ENCODE peak calls at places on chromosomes 5 and 9, in nine cellular contexts. N is heart left ventricle, F is HFF-Myc, U is PC-3, Y is foreskin fibroblast, C is spleen, B is endothelial cell, S is AG09309, J is A549. O is an unnamed sample.

GRCh38 chr5:1516615-1517601 is 6.9 kb downstream of the LPCAT1 start:
- DNase-seq in J (peak), S (peak), C (peak), B (no peak), N (peak), F (no peak), Y (peak), U (peak), O (no peak)

GRCh38 chr9:132169672-132170392 is 8.0 kb downstream of the NTNG2 start:
- DNase-seq in Y (no peak), N (peak), U (peak), C (peak), S (no peak), F (peak), J (peak), B (peak), O (no peak)

GRCh38 chr9:74543145-74543544 is 46.0 kb downstream of the RORB start:
- DNase-seq in N (no peak), S (no peak), C (no peak), Y (no peak), F (no peak), U (no peak), J (no peak), B (no peak), O (no peak)

GRCh38 chr9:114380988-114381387 is 6.8 kb downstream of the AKNA start:
- DNase-seq in S (no peak), C (peak), B (no peak), J (no peak), N (no peak), Y (no peak), U (no peak), F (no peak), O (no peak)

GRCh38 chr9:76352026-76352620 is 42.1 kb downstream of the RFK start:
- DNase-seq in C (no peak), U (no peak), F (no peak), B (no peak), S (no peak), N (no peak), J (no peak), Y (no peak), O (no peak)

GRCh38 chr9:31137151-31137849 is 1247.1 kb upstream of the ACO1 start:
- DNase-seq in F (no peak), U (peak), S (no peak), N (no peak), B (no peak), J (peak), Y (peak), C (no peak), O (peak)

GRCh38 chr5:72648511-72648910 is 141.3 kb upstream of the ZNF366 start:
- DNase-seq in B (no peak), S (no peak), F (no peak), U (peak), C (no peak), Y (no peak), J (no peak), N (no peak), O (no peak)

GRCh38 chr5:80930940-80931339 is 29.2 kb upstream of the RASGRF2 start:
- DNase-seq in N (no peak), Y (no peak), C (no peak), U (no peak), J (no peak), B (no peak), S (no peak), F (no peak), O (no peak)

GRCh38 chr5:103561670-103562069 is 919 bp downstream of the NUDT12 start:
- DNase-seq in N (no peak), Y (no peak), F (no peak), B (no peak), J (no peak), C (no peak), U (peak), S (no peak), O (no peak)

GRCh38 chr9:34984049-34984448 is 5.5 kb upstream of the DNAJB5 start:
- DNase-seq in B (peak), F (no peak), N (no peak), J (no peak), S (no peak), U (peak), C (no peak), Y (no peak), O (no peak)

GRCh38 chr9:92613268-92614122 is 56.4 kb downstream of the IPPK start:
- DNase-seq in J (no peak), C (no peak), N (no peak), F (no peak), B (no peak), S (no peak), Y (no peak), U (no peak), O (no peak)

GRCh38 chr9:31347082-31347617 is 1037.3 kb upstream of the ACO1 start:
- DNase-seq in Y (peak), U (no peak), F (no peak), N (no peak), B (peak), S (no peak), J (no peak), C (no peak), O (peak)

GRCh38 chr5:87936667-87937066 is 332.0 kb downstream of the TMEM161B start:
- DNase-seq in J (no peak), B (no peak), N (no peak), S (no peak), C (no peak), U (no peak), F (no peak), Y (no peak), O (no peak)

GRCh38 chr5:176734756-176735342 is 75.5 kb upstream of the UNC5A start:
- DNase-seq in S (no peak), F (no peak), J (no peak), Y (no peak), U (no peak), C (peak), N (no peak), B (no peak), O (no peak)

GRCh38 chr9:87662808-87663528 is 63.0 kb upstream of the CTSL start:
- DNase-seq in C (no peak), S (peak), U (peak), J (peak), Y (peak), B (peak), F (no peak), N (peak), O (peak)

GRCh38 chr5:37721447-37721871 is 118.4 kb downstream of the GDNF start:
- DNase-seq in F (no peak), N (no peak), U (no peak), Y (no peak), B (no peak), S (no peak), J (no peak), C (no peak), O (no peak)

GRCh38 chr5:177987326-177987725 is 8.7 kb downstream of the PROP1 start:
- DNase-seq in N (no peak), C (no peak), J (no peak), U (no peak), S (no peak), F (no peak), Y (no peak), B (no peak), O (no peak)

GRCh38 chr5:31861601-31862000 is 222.7 kb downstream of the PDZD2 start:
- DNase-seq in C (no peak), S (no peak), N (no peak), U (no peak), J (no peak), Y (no peak), F (no peak), B (peak), O (no peak)

GRCh38 chr9:21840647-21841046 is 38.2 kb downstream of the MTAP start:
- DNase-seq in S (no peak), N (no peak), C (no peak), B (no peak), F (no peak), U (no peak), Y (no peak), J (no peak), O (no peak)

GRCh38 chr9:92232190-92232589 is 61.3 kb downstream of the IARS1 start:
- DNase-seq in F (no peak), B (no peak), C (no peak), J (no peak), S (no peak), Y (no peak), U (no peak), N (no peak), O (no peak)

GRCh38 chr5:136028782-136029742 is at the start of gene TGFBI:
- DNase-seq in J (peak), U (peak), F (no peak), C (peak), B (peak), Y (peak), S (no peak), N (peak), O (no peak)

GRCh38 chr5:163821142-163821541 is 315.7 kb downstream of the MAT2B start:
- DNase-seq in N (no peak), Y (no peak), C (no peak), U (no peak), S (no peak), J (no peak), F (no peak), B (no peak), O (no peak)

GRCh38 chr5:112316006-112316405 is 103.1 kb downstream of the EPB41L4A start:
- DNase-seq in J (no peak), S (no peak), U (no peak), F (no peak), N (no peak), B (no peak), Y (no peak), C (no peak), O (no peak)

GRCh38 chr5:13941468-13941867 is 3.0 kb downstream of the DNAH5 start:
- DNase-seq in N (no peak), C (no peak), S (no peak), B (no peak), J (no peak), F (no peak), U (no peak), Y (no peak), O (no peak)

GRCh38 chr9:88243736-88244135 is 105.5 kb upstream of the SPATA31C2 start:
- DNase-seq in J (peak), Y (no peak), C (no peak), S (no peak), F (no peak), N (no peak), U (peak), B (no peak), O (peak)

GRCh38 chr5:8756498-8757084 is 789.3 kb downstream of the SEMA5A start:
- DNase-seq in Y (peak), B (peak), N (no peak), S (peak), J (peak), F (peak), U (peak), C (no peak), O (peak)

GRCh38 chr5:104412649-104413240 is 850.2 kb upstream of the NUDT12 start:
- DNase-seq in Y (peak), B (peak), J (peak), N (no peak), S (no peak), U (peak), F (no peak), C (no peak), O (peak)

GRCh38 chr5:66958984-66959641 is 237.5 kb downstream of the CD180 start:
- DNase-seq in C (no peak), U (peak), S (peak), Y (peak), N (peak), F (no peak), B (no peak), J (peak), O (peak)

GRCh38 chr5:71483355-71483754 is 27.9 kb downstream of the BDP1 start:
- DNase-seq in J (peak), Y (peak), N (no peak), C (no peak), U (peak), F (no peak), S (peak), B (no peak), O (peak)

GRCh38 chr5:151670074-151670686 is 16.5 kb downstream of the SPARC start:
- DNase-seq in S (no peak), N (no peak), Y (no peak), J (no peak), F (no peak), U (no peak), B (no peak), C (no peak), O (no peak)

GRCh38 chr5:150485770-150486401 is 22.0 kb upstream of the NDST1 start:
- DNase-seq in B (peak), U (peak), S (no peak), J (peak), C (no peak), F (no peak), Y (peak), N (peak), O (no peak)

GRCh38 chr5:55338810-55339243 is 31.0 kb downstream of the MTREX start:
- DNase-seq in B (no peak), Y (no peak), C (no peak), F (no peak), N (peak), U (no peak), S (no peak), J (no peak), O (no peak)

DNA sequence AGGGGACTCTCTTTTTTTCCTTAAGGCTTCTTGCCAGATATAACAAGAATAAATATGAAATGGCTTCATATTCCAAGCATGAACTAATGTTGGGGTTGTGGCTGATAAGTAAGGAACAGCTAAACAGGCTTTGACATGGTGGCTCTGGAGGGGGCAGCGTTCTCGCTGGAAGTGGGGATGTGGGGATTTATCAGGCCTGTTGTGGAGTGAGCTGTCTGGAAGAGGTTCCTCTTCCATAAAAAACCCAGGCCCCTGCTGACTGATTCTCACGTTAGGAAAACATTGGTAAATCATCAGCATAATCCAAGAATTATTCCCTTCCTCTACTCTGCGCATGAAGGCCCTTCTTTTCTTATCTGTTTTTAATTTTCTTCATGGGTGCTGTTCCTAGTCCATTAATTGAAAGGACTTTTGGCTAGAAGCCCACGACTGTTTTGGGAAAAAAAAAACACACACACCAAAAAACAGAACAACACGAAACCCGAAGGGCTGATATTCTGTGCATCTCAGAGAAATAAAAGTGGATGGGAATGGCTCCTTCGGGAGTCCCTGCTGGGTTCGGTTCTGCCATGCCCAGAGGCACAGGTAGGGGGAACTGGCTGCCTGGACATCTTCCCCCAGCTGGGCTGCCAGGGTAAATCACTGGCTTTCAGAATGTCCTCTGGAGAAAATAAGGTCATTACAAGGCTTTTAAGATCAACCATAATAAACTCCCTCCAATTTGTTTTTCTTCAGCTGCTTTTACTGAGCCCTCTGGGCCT is 297.0 kb downstream of the SLIT3 start:
- DNase-seq in J (peak), B (peak), N (no peak), S (no peak), F (no peak), Y (no peak), C (no peak), U (no peak), O (no peak)
- TF ChIP-seq CTCF in J (no peak), B (no peak), N (peak), S (no peak), F (peak), Y (peak), C (no peak), U (peak), O (peak)

GRCh38 chr5:140145818-140146522 is 20.2 kb downstream of the IGIP start:
- DNase-seq in C (peak), U (peak), B (peak), F (no peak), N (peak), J (peak), S (no peak), Y (peak), O (peak)
- TF ChIP-seq CTCF in C (peak), U (peak), B (peak), F (peak), N (peak), J (peak), S (peak), Y (peak), O (peak)

GRCh38 chr5:83562207-83562606 is 90.7 kb downstream of the VCAN start:
- DNase-seq in Y (no peak), B (no peak), C (no peak), J (no peak), U (no peak), F (no peak), S (no peak), N (no peak), O (no peak)

GRCh38 chr5:83562817-83563557 is 91.4 kb downstream of the VCAN start:
- DNase-seq in C (no peak), U (no peak), B (no peak), S (no peak), J (no peak), Y (no peak), N (peak), F (no peak), O (no peak)

GRCh38 chr5:83567741-83568530 is 96.4 kb downstream of the VCAN start:
- DNase-seq in C (no peak), U (peak), N (no peak), Y (peak), S (peak), J (no peak), F (peak), B (no peak), O (peak)

GRCh38 chr5:83563631-83564030 is 92.1 kb downstream of the VCAN start:
- DNase-seq in Y (no peak), F (no peak), C (no peak), J (no peak), N (no peak), U (peak), B (no peak), S (no peak), O (no peak)

DNA sequence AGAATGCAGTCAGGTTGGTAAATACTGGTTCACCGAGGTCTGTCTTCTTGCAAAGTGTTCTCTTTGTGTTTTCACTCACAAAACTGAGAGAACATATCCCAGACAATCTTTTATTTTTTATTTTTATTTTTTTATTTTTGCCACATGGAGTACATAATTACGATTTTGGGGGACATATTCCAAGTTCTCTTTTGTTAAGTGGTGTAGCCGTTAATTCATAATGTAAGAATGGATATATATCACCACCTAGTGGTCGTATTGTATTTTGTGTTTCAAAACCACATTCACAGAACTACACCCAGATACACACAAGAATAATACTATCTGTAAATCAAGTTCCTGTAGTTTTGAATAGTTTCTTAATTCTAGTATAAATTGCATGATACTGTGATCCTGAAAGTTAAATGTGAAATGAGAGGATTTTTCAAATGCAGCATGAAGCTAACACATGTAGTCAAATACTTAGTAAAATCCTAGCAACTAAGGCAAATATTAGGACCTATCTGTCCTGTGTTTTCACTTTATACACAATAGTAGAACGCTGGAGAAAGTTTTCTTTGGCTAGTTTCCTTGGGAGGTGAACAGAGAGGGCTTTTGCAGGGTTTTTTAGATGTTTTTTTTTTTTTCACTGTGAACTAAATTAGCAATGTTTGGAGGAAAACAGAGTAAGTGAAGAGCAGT is 92.7 kb downstream of the VCAN start:
- DNase-seq in U (peak), B (no peak), S (no peak), Y (peak), J (peak), N (no peak), C (no peak), F (no peak), O (no peak)
- TF ChIP-seq CTCF in U (peak), B (peak), S (peak), Y (peak), J (peak), N (peak), C (peak), F (peak), O (peak)

GRCh38 chr5:142922223-142922952 is 152.2 kb downstream of the ARHGAP26 start:
- DNase-seq in U (peak), N (no peak), B (no peak), J (peak), S (peak), F (no peak), C (no peak), Y (peak), O (no peak)

GRCh38 chr5:142920888-142921612 is 150.9 kb downstream of the ARHGAP26 start:
- DNase-seq in C (no peak), Y (no peak), U (no peak), S (no peak), J (no peak), N (no peak), B (no peak), F (no peak), O (no peak)

GRCh38 chr5:142926549-142926948 is 156.4 kb downstream of the ARHGAP26 start:
- DNase-seq in S (no peak), F (no peak), U (no peak), J (no peak), Y (no peak), N (no peak), C (no peak), B (no peak), O (no peak)

GRCh38 chr5:142925795-142926194 is 155.6 kb downstream of the ARHGAP26 start:
- DNase-seq in F (peak), N (no peak), J (peak), Y (peak), S (peak), B (no peak), U (peak), C (no peak), O (no peak)

DNA sequence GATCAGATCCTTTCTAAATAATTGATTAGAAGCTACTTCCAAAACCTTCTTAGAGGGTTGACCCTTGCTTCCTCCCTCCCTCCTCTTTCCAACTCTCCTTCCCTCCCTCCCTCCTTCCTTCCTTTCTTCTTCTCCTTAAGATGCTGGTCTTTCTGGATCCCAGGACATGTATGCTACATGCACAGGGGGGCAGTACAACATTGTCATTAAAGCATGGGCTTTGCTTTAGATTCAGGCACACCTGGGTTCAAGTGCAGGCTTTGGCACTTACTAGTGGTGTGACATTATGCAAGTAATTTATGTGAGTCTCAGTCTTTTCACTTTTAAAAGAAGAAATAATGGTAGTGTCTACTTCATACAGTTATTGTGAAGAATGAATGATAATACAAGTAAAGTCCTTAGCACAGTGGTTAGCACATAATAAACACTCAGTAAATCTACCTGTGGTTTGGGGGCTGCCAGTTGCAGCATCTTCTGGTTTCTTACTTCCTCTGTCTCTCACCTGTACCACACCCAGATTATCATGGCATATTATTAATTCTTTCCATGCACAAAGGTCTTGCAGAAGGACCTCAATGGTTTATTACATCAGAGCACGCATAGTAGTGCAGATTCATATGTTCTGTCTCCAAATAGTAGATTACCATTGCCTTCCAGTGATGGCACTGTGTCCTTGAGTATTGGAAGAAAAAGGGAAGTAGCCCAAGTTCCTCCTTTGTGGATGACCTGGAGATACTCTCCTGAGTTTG is 154.1 kb downstream of the ARHGAP26 start:
- DNase-seq in S (no peak), J (peak), B (no peak), C (no peak), F (no peak), N (no peak), U (peak), Y (no peak), O (no peak)
- TF ChIP-seq CTCF in S (peak), J (peak), B (no peak), C (no peak), F (peak), N (no peak), U (peak), Y (no peak), O (no peak)

GRCh38 chr5:159262859-159263568 is at the start of gene UBLCP1:
- DNase-seq in B (peak), U (peak), Y (peak), J (peak), F (peak), N (peak), S (peak), C (peak), O (peak)
- TF ChIP-seq CTCF in B (no peak), U (no peak), Y (no peak), J (no peak), F (no peak), N (no peak), S (no peak), C (no peak), O (no peak)

GRCh38 chr5:74934949-74935751 is 69.0 kb upstream of the FAM169A start:
- DNase-seq in F (no peak), N (no peak), U (peak), S (peak), J (no peak), Y (peak), C (no peak), B (peak), O (no peak)
- TF ChIP-seq CTCF in F (peak), N (peak), U (peak), S (peak), J (peak), Y (peak), C (peak), B (peak), O (peak)

O was measured in kidney epithelial cell.